ENCODE peak calls at places on chromosome 14, in six cellular contexts. One of them, this sample, is unnamed. For H3K27me3, the result is how much of the 10 kb centered on the place peaks cover.

GRCh38 chr14:64550539-64551333 is 975 bp downstream of the PPP1R36 start:
- DNase-seq in dorsolateral prefrontal cortex: no peak
- DNase-seq in thoracic aorta: no peak
- DNase-seq in cardiac muscle cell: no peak
- DNase-seq in CD8-positive, alpha-beta memory T cell: no peak
- DNase-seq in H7: no peak
- DNase-seq in this sample: no peak

GRCh38 chr14:56124296-56124695 is 6.1 kb downstream of the PELI2 start:
- DNase-seq in dorsolateral prefrontal cortex: no peak
- DNase-seq in thoracic aorta: no peak
- DNase-seq in cardiac muscle cell: no peak
- DNase-seq in CD8-positive, alpha-beta memory T cell: no peak
- DNase-seq in H7: no peak
- DNase-seq in this sample: no peak

GRCh38 chr14:35335388-35336092 is 43.4 kb downstream of the PSMA6 start:
- DNase-seq in dorsolateral prefrontal cortex: no peak
- DNase-seq in thoracic aorta: no peak
- DNase-seq in cardiac muscle cell: peak
- DNase-seq in CD8-positive, alpha-beta memory T cell: no peak
- DNase-seq in H7: no peak
- DNase-seq in this sample: no peak

GRCh38 chr14:61963926-61964325 is 201.7 kb downstream of the SNAPC1 start:
- DNase-seq in dorsolateral prefrontal cortex: no peak
- DNase-seq in thoracic aorta: no peak
- DNase-seq in cardiac muscle cell: no peak
- DNase-seq in CD8-positive, alpha-beta memory T cell: no peak
- DNase-seq in H7: no peak
- DNase-seq in this sample: no peak

GRCh38 chr14:80427101-80427500 is 215.8 kb upstream of the DIO2 start:
- DNase-seq in dorsolateral prefrontal cortex: no peak
- DNase-seq in thoracic aorta: no peak
- DNase-seq in cardiac muscle cell: no peak
- DNase-seq in CD8-positive, alpha-beta memory T cell: no peak
- DNase-seq in H7: no peak
- DNase-seq in this sample: no peak

GRCh38 chr14:76201162-76201561 is 49.4 kb downstream of the GPATCH2L start:
- DNase-seq in dorsolateral prefrontal cortex: no peak
- DNase-seq in thoracic aorta: no peak
- DNase-seq in cardiac muscle cell: no peak
- DNase-seq in CD8-positive, alpha-beta memory T cell: no peak
- DNase-seq in H7: no peak
- DNase-seq in this sample: no peak

GRCh38 chr14:65686761-65687160 is 274.2 kb downstream of the FUT8 start:
- DNase-seq in dorsolateral prefrontal cortex: no peak
- DNase-seq in thoracic aorta: no peak
- DNase-seq in cardiac muscle cell: no peak
- DNase-seq in CD8-positive, alpha-beta memory T cell: no peak
- DNase-seq in H7: peak
- DNase-seq in this sample: no peak

GRCh38 chr14:64879635-64880381 is at the start of gene SPTB:
- DNase-seq in dorsolateral prefrontal cortex: peak
- DNase-seq in thoracic aorta: no peak
- DNase-seq in cardiac muscle cell: peak
- DNase-seq in CD8-positive, alpha-beta memory T cell: peak
- DNase-seq in H7: peak
- DNase-seq in this sample: peak

GRCh38 chr14:54451961-54452360 is 10.8 kb upstream of the CNIH1 start:
- DNase-seq in dorsolateral prefrontal cortex: no peak
- DNase-seq in thoracic aorta: no peak
- DNase-seq in cardiac muscle cell: no peak
- DNase-seq in CD8-positive, alpha-beta memory T cell: no peak
- DNase-seq in H7: no peak
- DNase-seq in this sample: no peak

GRCh38 chr14:67599698-67600561 is at the start of gene PIGH:
- DNase-seq in dorsolateral prefrontal cortex: peak
- DNase-seq in thoracic aorta: no peak
- DNase-seq in cardiac muscle cell: peak
- DNase-seq in CD8-positive, alpha-beta memory T cell: peak
- DNase-seq in H7: peak
- DNase-seq in this sample: peak

GRCh38 chr14:89186850-89187376 is 230.1 kb downstream of the FOXN3 start:
- DNase-seq in dorsolateral prefrontal cortex: no peak
- DNase-seq in thoracic aorta: no peak
- DNase-seq in cardiac muscle cell: peak
- DNase-seq in CD8-positive, alpha-beta memory T cell: no peak
- DNase-seq in H7: no peak
- DNase-seq in this sample: no peak

GRCh38 chr14:53529519-53529918 is 376.4 kb upstream of the DDHD1 start:
- DNase-seq in dorsolateral prefrontal cortex: no peak
- DNase-seq in thoracic aorta: no peak
- DNase-seq in cardiac muscle cell: no peak
- DNase-seq in CD8-positive, alpha-beta memory T cell: no peak
- DNase-seq in H7: no peak
- DNase-seq in this sample: no peak

GRCh38 chr14:23301969-23302289 is 730 bp downstream of the PPP1R3E start:
- DNase-seq in dorsolateral prefrontal cortex: no peak
- DNase-seq in thoracic aorta: no peak
- DNase-seq in cardiac muscle cell: no peak
- DNase-seq in CD8-positive, alpha-beta memory T cell: no peak
- DNase-seq in H7: no peak
- DNase-seq in this sample: no peak

GRCh38 chr14:31320216-31320615 is 100.1 kb downstream of the HEATR5A start:
- DNase-seq in dorsolateral prefrontal cortex: peak
- DNase-seq in thoracic aorta: no peak
- DNase-seq in cardiac muscle cell: no peak
- DNase-seq in CD8-positive, alpha-beta memory T cell: no peak
- DNase-seq in H7: no peak
- DNase-seq in this sample: no peak

GRCh38 chr14:68653108-68653507 is 139.8 kb downstream of the ZFP36L1 start:
- DNase-seq in dorsolateral prefrontal cortex: no peak
- DNase-seq in thoracic aorta: no peak
- DNase-seq in cardiac muscle cell: no peak
- DNase-seq in CD8-positive, alpha-beta memory T cell: no peak
- DNase-seq in H7: no peak
- DNase-seq in this sample: peak

GRCh38 chr14:92958373-92959188 is 35.6 kb downstream of the CHGA start:
- DNase-seq in dorsolateral prefrontal cortex: peak
- DNase-seq in thoracic aorta: no peak
- DNase-seq in cardiac muscle cell: no peak
- DNase-seq in CD8-positive, alpha-beta memory T cell: no peak
- DNase-seq in H7: no peak
- DNase-seq in this sample: no peak

GRCh38 chr14:67815573-67816235 is 686 bp downstream of the ZFYVE26 start:
- DNase-seq in dorsolateral prefrontal cortex: no peak
- DNase-seq in thoracic aorta: no peak
- DNase-seq in cardiac muscle cell: peak
- DNase-seq in CD8-positive, alpha-beta memory T cell: no peak
- DNase-seq in H7: no peak
- DNase-seq in this sample: peak

GRCh38 chr14:36647827-36648753 is 13.6 kb upstream of the PAX9 start:
- DNase-seq in dorsolateral prefrontal cortex: no peak
- DNase-seq in thoracic aorta: no peak
- DNase-seq in cardiac muscle cell: peak
- DNase-seq in CD8-positive, alpha-beta memory T cell: no peak
- DNase-seq in H7: peak
- DNase-seq in this sample: peak

GRCh38 chr14:61406670-61407069 is 85.3 kb downstream of the PRKCH start:
- DNase-seq in dorsolateral prefrontal cortex: no peak
- DNase-seq in thoracic aorta: no peak
- DNase-seq in cardiac muscle cell: no peak
- DNase-seq in CD8-positive, alpha-beta memory T cell: no peak
- DNase-seq in H7: no peak
- DNase-seq in this sample: no peak

DNA sequence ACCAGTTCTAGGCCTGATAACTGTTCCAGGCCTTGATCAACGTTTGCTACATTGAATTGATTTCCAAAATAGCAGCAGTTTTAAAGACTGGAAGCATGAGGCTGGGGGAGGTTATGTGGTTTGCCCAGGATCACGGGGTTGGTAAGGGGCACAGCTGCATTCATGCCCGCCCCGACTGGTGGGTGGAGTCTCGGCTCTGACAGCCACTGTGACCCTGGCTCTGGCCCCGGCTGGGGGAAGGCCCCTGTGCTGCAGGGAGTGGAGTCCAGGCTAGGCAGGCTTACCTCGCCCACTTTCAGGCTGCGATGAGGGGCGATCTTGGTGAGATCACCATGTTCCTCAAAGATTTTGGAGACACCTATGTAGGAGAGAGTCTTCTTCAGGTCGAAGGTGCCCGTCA is 13.3 kb upstream of the SERPINA9 start:
- DNase-seq in dorsolateral prefrontal cortex: no peak
- DNase-seq in thoracic aorta: no peak
- DNase-seq in cardiac muscle cell: no peak
- DNase-seq in CD8-positive, alpha-beta memory T cell: no peak
- DNase-seq in H7: no peak
- DNase-seq in this sample: no peak
- H3K27me3 ChIP-seq in dorsolateral prefrontal cortex: under half
- H3K27me3 ChIP-seq in thoracic aorta: under half
- H3K27me3 ChIP-seq in cardiac muscle cell: under half
- H3K27me3 ChIP-seq in CD8-positive, alpha-beta memory T cell: under half
- H3K27me3 ChIP-seq in H7: under half
- H3K27me3 ChIP-seq in this sample: under half

DNA sequence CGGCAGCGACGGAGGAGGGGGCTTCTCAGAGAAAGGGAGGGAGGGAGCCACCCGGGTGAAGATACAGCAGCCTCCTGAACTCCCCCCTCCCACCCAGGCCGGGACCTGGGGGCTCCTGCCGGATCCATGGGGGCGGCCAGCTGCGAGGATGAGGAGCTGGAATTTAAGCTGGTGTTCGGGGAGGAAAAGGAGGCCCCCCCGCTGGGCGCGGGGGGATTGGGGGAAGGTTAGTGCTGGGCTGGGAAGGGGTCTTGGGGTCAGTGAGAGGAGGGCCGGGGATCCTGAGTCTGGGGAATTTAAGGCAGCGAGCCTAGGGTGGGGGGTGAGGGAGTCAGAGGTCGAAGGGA is 204 bp downstream of the NFATC4 start:
- DNase-seq in dorsolateral prefrontal cortex: no peak
- DNase-seq in thoracic aorta: no peak
- DNase-seq in cardiac muscle cell: no peak
- DNase-seq in CD8-positive, alpha-beta memory T cell: no peak
- DNase-seq in H7: peak
- DNase-seq in this sample: peak
- H3K27me3 ChIP-seq in dorsolateral prefrontal cortex: under half
- H3K27me3 ChIP-seq in thoracic aorta: under half
- H3K27me3 ChIP-seq in cardiac muscle cell: under half
- H3K27me3 ChIP-seq in CD8-positive, alpha-beta memory T cell: under half
- H3K27me3 ChIP-seq in H7: under half
- H3K27me3 ChIP-seq in this sample: under half

DNA sequence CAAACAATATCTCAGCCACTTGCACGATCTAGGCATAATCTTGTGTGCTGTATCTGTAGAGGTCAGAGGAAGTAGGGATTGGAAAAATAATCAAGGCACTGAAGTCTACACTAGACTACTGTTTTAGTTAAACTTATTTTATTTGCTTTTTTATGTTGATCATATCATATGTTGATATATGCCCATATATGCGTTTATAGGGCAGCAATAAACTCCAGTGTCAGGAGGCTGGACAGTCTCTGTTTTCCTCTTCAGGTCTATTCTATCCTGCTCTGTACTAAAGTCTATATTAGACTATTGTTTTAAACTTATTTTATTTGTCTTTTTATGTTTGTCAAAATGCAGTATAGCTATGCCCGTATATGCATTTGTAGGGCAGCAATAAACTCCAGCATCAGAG is 47.9 kb upstream of the OR4E1 start:
- DNase-seq in dorsolateral prefrontal cortex: no peak
- DNase-seq in thoracic aorta: no peak
- DNase-seq in cardiac muscle cell: no peak
- DNase-seq in CD8-positive, alpha-beta memory T cell: no peak
- DNase-seq in H7: no peak
- DNase-seq in this sample: no peak
- H3K27me3 ChIP-seq in dorsolateral prefrontal cortex: under half
- H3K27me3 ChIP-seq in thoracic aorta: under half
- H3K27me3 ChIP-seq in cardiac muscle cell: under half
- H3K27me3 ChIP-seq in CD8-positive, alpha-beta memory T cell: under half
- H3K27me3 ChIP-seq in H7: under half
- H3K27me3 ChIP-seq in this sample: under half

GRCh38 chr14:74218462-74218861 is 20.8 kb upstream of the VSX2 start:
- DNase-seq in dorsolateral prefrontal cortex: no peak
- DNase-seq in thoracic aorta: no peak
- DNase-seq in cardiac muscle cell: no peak
- DNase-seq in CD8-positive, alpha-beta memory T cell: no peak
- DNase-seq in H7: no peak
- DNase-seq in this sample: no peak
- H3K27me3 ChIP-seq in dorsolateral prefrontal cortex: under half
- H3K27me3 ChIP-seq in thoracic aorta: under half
- H3K27me3 ChIP-seq in cardiac muscle cell: half or more
- H3K27me3 ChIP-seq in CD8-positive, alpha-beta memory T cell: under half
- H3K27me3 ChIP-seq in H7: under half
- H3K27me3 ChIP-seq in this sample: under half

DNA sequence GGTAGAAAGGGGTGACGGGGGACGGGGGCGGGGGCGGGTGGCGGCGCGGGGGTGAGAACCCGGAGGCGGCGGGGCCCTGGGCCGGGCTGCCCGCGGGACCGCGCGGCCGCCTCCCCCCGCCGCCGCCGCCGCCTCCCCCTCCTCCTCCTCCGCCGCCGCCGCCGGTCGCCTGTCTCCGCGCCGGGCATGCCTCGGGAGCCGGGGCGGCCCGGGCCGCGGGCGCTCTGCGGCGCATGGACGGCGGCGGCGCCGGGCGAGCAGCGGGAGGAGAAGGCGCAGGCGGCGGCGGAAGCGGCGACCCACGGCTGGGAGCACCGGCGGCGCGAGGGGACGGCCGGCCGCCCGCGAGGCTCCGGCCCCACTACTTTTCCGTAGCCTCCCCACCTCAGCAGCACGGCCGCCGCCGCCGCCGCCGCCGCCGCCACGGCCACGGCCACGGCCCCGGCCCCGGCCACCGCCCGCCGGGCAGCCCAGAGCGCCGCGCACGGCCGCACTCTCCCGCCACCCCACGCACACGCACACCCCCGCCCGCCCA is at the start of gene NPAS3:
- DNase-seq in dorsolateral prefrontal cortex: no peak
- DNase-seq in thoracic aorta: no peak
- DNase-seq in cardiac muscle cell: peak
- DNase-seq in CD8-positive, alpha-beta memory T cell: no peak
- DNase-seq in H7: peak
- DNase-seq in this sample: peak
- H3K27me3 ChIP-seq in dorsolateral prefrontal cortex: under half
- H3K27me3 ChIP-seq in thoracic aorta: under half
- H3K27me3 ChIP-seq in cardiac muscle cell: half or more
- H3K27me3 ChIP-seq in CD8-positive, alpha-beta memory T cell: under half
- H3K27me3 ChIP-seq in H7: under half
- H3K27me3 ChIP-seq in this sample: half or more

DNA sequence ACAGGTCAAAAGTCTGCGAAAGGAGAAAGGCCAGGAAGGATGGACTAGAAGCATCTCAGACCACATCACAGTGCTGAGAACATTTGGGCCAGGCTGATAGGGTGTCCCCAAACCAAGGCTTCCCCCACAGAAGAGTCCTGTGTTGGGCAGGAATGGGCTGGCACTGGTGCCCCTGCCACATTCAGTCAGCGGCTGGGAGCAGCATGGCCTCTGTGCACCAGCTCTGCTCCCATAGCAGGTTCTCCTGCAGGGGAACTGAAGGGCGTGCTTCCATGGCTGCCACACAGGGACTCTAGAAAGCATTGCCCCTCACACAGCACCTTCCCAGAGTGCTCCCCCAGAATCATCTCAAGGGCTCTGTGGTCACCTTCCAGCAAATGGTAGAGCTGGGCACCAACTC is 17.5 kb downstream of the EVL start:
- DNase-seq in dorsolateral prefrontal cortex: no peak
- DNase-seq in thoracic aorta: no peak
- DNase-seq in cardiac muscle cell: no peak
- DNase-seq in CD8-positive, alpha-beta memory T cell: no peak
- DNase-seq in H7: no peak
- DNase-seq in this sample: no peak
- H3K27me3 ChIP-seq in dorsolateral prefrontal cortex: under half
- H3K27me3 ChIP-seq in thoracic aorta: under half
- H3K27me3 ChIP-seq in cardiac muscle cell: under half
- H3K27me3 ChIP-seq in CD8-positive, alpha-beta memory T cell: under half
- H3K27me3 ChIP-seq in H7: under half
- H3K27me3 ChIP-seq in this sample: under half

GRCh38 chr14:101405931-101406330 is 155.4 kb upstream of the DIO3 start:
- DNase-seq in dorsolateral prefrontal cortex: no peak
- DNase-seq in thoracic aorta: no peak
- DNase-seq in cardiac muscle cell: no peak
- DNase-seq in CD8-positive, alpha-beta memory T cell: no peak
- DNase-seq in H7: no peak
- DNase-seq in this sample: no peak
- H3K27me3 ChIP-seq in dorsolateral prefrontal cortex: under half
- H3K27me3 ChIP-seq in thoracic aorta: under half
- H3K27me3 ChIP-seq in cardiac muscle cell: under half
- H3K27me3 ChIP-seq in CD8-positive, alpha-beta memory T cell: under half
- H3K27me3 ChIP-seq in H7: under half
- H3K27me3 ChIP-seq in this sample: under half

This sample was measured in endodermal cell.